ENCODE peak calls at places on chromosome 10, in five cellular contexts. Q is BE2C; S is NCI-H460; B is adrenal gland; H is activated CD4-positive, alpha-beta T cell treated with anti-CD3 and anti-CD28 coated beads, Interleukin-2, amount 50 U/mL, for 1 hour. G is an unnamed sample.

GRCh38 chr10:4661572-4662255 is 164.3 kb upstream of the AKR1E2 start:
- DNase-seq in H (no peak), Q (no peak), B (no peak), S (no peak), G (no peak)

GRCh38 chr10:122417667-122418066 is 36.8 kb upstream of the ARMS2 start:
- DNase-seq in H (no peak), S (no peak), B (no peak), Q (no peak), G (no peak)

GRCh38 chr10:130957423-130957822 is 354.1 kb downstream of the TCERG1L start:
- DNase-seq in B (peak), H (no peak), S (no peak), Q (no peak), G (no peak)

GRCh38 chr10:43962346-43963191 is 313.9 kb upstream of the ZNF32 start:
- DNase-seq in S (no peak), Q (no peak), H (no peak), B (peak), G (no peak)

GRCh38 chr10:88039496-88040200 is 176.2 kb downstream of the PTEN start:
- DNase-seq in H (no peak), S (no peak), B (no peak), Q (no peak), G (peak)

GRCh38 chr10:116866066-116866465 is 16.8 kb downstream of the ENO4 start:
- DNase-seq in S (no peak), H (no peak), Q (no peak), B (no peak), G (no peak)

GRCh38 chr10:789831-790701 is 100.6 kb upstream of the DIP2C start:
- DNase-seq in Q (no peak), S (no peak), B (peak), H (no peak), G (no peak)

GRCh38 chr10:61617180-61617579 is 45.5 kb upstream of the CABCOCO1 start:
- DNase-seq in S (no peak), B (no peak), Q (no peak), H (no peak), G (no peak)

GRCh38 chr10:51244739-51245138 is 170.5 kb downstream of the PRKG1 start:
- DNase-seq in B (no peak), Q (no peak), S (no peak), H (no peak), G (no peak)

GRCh38 chr10:32077896-32078295 is 21.7 kb upstream of the KIF5B start:
- DNase-seq in H (no peak), Q (peak), B (peak), S (peak), G (no peak)

GRCh38 chr10:28925154-28925663 is 247.9 kb downstream of the BAMBI start:
- DNase-seq in H (no peak), B (no peak), Q (no peak), S (no peak), G (no peak)

GRCh38 chr10:117431160-117431559 is 55.9 kb upstream of the PDZD8 start:
- DNase-seq in B (no peak), S (peak), H (no peak), Q (no peak), G (peak)

GRCh38 chr10:34727595-34728033 is 87.5 kb downstream of the PARD3 start:
- DNase-seq in S (no peak), H (no peak), Q (no peak), B (no peak), G (no peak)

GRCh38 chr10:78806805-78807221 is 262.0 kb upstream of the ZMIZ1 start:
- DNase-seq in Q (peak), H (no peak), S (no peak), B (no peak), G (no peak)

GRCh38 chr10:71685554-71686202 is 33.9 kb downstream of the C10orf105 start:
- DNase-seq in S (no peak), Q (no peak), B (no peak), H (no peak), G (no peak)

GRCh38 chr10:93062499-93063216 is 2.1 kb downstream of the CYP26C1 start:
- DNase-seq in H (peak), Q (no peak), S (no peak), B (no peak), G (peak)

GRCh38 chr10:132383751-132384181 is 13.2 kb upstream of the PWWP2B start:
- DNase-seq in S (no peak), H (no peak), Q (no peak), B (no peak), G (no peak)

GRCh38 chr10:44186150-44186549 is 198.7 kb downstream of the CXCL12 start:
- DNase-seq in H (no peak), Q (no peak), S (no peak), B (no peak), G (no peak)

GRCh38 chr10:51047857-51048256 is 26.4 kb upstream of the PRKG1 start:
- DNase-seq in B (no peak), Q (no peak), S (no peak), H (no peak), G (no peak)

GRCh38 chr10:24571870-24572450 is 151.7 kb downstream of the ARHGAP21 start:
- DNase-seq in S (no peak), H (no peak), Q (no peak), B (no peak), G (no peak)

GRCh38 chr10:125550362-125550761 is 132.6 kb downstream of the TEX36 start:
- DNase-seq in Q (no peak), H (no peak), B (no peak), S (no peak), G (no peak)

GRCh38 chr10:49280001-49280408 is 19.0 kb upstream of the C10orf71 start:
- DNase-seq in H (no peak), Q (no peak), S (no peak), B (peak), G (no peak)

GRCh38 chr10:93445978-93446720 is 36.0 kb downstream of the MYOF start:
- DNase-seq in S (no peak), H (no peak), B (no peak), Q (no peak), G (no peak)

GRCh38 chr10:21090609-21091082 is 193.5 kb upstream of the NEBL start:
- DNase-seq in Q (no peak), H (no peak), S (no peak), B (no peak), G (no peak)

GRCh38 chr10:16866861-16867260 is 49.6 kb upstream of the RSU1 start:
- DNase-seq in B (no peak), Q (no peak), S (no peak), H (no peak), G (no peak)

G was measured in A549.